ENCODE peak calls at places on chromosomes 11 and 22, in four cellular contexts. F is CD4-positive, alpha-beta T cell; C is heart left ventricle; J is caudate nucleus. M is an unnamed sample.

GRCh38 chr22:33922268-33922667 is 2.0 kb upstream of the LARGE1 start:
- DNase-seq in C (peak; percentile 29), F (no peak), J (no peak), M (peak; percentile 38)

GRCh38 chr11:78811622-78812021 is 237.0 kb upstream of the NARS2 start:
- DNase-seq in F (no peak), J (no peak), C (no peak), M (no peak)

GRCh38 chr11:57349491-57350274 is 11.5 kb downstream of the P2RX3 start:
- DNase-seq in F (peak; percentile 44), C (peak; percentile 79), J (no peak), M (peak; percentile 37)

GRCh38 chr11:129766858-129767604 is 48.6 kb upstream of the TMEM45B start:
- DNase-seq in C (no peak), J (no peak), F (no peak), M (no peak)

GRCh38 chr11:128029219-128029722 is 558.1 kb downstream of the ETS1 start:
- DNase-seq in C (no peak), F (no peak), J (no peak), M (no peak)

GRCh38 chr22:45946805-45947600 is 30.0 kb downstream of the WNT7B start:
- DNase-seq in F (no peak), J (peak; percentile 16), C (no peak), M (peak; percentile 53)

GRCh38 chr22:46794067-46794466 is 31.6 kb downstream of the TBC1D22A start:
- DNase-seq in C (no peak), J (no peak), F (no peak), M (no peak)

GRCh38 chr22:17077255-17077654 is 7.5 kb upstream of the IL17RA start:
- DNase-seq in F (no peak), C (no peak), J (no peak), M (no peak)

GRCh38 chr11:26623076-26623666 is 51.1 kb upstream of the MUC15 start:
- DNase-seq in J (no peak), C (no peak), F (no peak), M (no peak)

GRCh38 chr11:13745165-13745564 is 76.7 kb downstream of the FAR1 start:
- DNase-seq in F (no peak), C (no peak), J (no peak), M (no peak)

GRCh38 chr11:60918941-60919275 is 5.0 kb downstream of the TMEM109 start:
- DNase-seq in F (no peak), C (no peak), J (no peak), M (no peak)

GRCh38 chr11:123833095-123833494 is 26.9 kb upstream of the OR6M1 start:
- DNase-seq in J (no peak), F (no peak), C (no peak), M (no peak)

GRCh38 chr11:125408281-125408680 is 87.8 kb downstream of the FEZ1 start:
- DNase-seq in J (no peak), F (no peak), C (no peak), M (no peak)

GRCh38 chr22:50169774-50170341 is 673 bp upstream of the PANX2 start:
- DNase-seq in C (no peak), J (no peak), F (no peak), M (no peak)

GRCh38 chr22:35995772-35996171 is 32.9 kb downstream of the RBFOX2 start:
- DNase-seq in F (no peak), C (peak; percentile 85), J (no peak), M (no peak)

GRCh38 chr11:64245401-64245796 is 1.3 kb downstream of the PPP1R14B start:
- DNase-seq in F (no peak), C (peak; percentile 64), J (no peak), M (no peak)

GRCh38 chr11:72930011-72930410 is 115.8 kb downstream of the ATG16L2 start:
- DNase-seq in C (no peak), J (no peak), F (no peak), M (no peak)

GRCh38 chr11:44305643-44306468 is 4.1 kb downstream of the ALX4 start:
- DNase-seq in F (no peak), C (no peak), J (no peak), M (no peak)

DNA sequence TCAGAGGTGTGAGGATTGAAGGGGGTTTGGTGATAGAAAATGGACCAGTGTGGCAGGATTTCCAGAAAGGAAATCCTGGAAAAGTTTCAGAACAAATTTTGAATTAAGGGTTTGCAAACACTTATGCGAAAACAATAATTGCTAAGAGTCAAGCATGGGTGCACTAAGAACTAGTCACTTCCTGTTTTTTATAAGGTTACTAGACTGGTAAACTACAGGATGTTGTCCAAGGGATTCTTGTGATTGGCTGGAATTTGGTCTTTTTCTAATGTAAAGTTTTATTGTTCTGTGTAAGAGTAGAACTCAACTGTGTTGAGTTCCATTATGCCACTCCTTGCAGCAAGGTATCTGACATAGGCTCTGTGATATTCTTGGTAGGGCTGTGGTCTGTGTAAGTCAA is 54.1 kb downstream of the LIF start:
- DNase-seq in C (no peak), J (no peak), F (no peak), M (no peak)
- H3K27ac ChIP-seq in C (no peak overlapping the region), J (no peak overlapping the region), F (no peak overlapping the region), M (no peak overlapping the region)

DNA sequence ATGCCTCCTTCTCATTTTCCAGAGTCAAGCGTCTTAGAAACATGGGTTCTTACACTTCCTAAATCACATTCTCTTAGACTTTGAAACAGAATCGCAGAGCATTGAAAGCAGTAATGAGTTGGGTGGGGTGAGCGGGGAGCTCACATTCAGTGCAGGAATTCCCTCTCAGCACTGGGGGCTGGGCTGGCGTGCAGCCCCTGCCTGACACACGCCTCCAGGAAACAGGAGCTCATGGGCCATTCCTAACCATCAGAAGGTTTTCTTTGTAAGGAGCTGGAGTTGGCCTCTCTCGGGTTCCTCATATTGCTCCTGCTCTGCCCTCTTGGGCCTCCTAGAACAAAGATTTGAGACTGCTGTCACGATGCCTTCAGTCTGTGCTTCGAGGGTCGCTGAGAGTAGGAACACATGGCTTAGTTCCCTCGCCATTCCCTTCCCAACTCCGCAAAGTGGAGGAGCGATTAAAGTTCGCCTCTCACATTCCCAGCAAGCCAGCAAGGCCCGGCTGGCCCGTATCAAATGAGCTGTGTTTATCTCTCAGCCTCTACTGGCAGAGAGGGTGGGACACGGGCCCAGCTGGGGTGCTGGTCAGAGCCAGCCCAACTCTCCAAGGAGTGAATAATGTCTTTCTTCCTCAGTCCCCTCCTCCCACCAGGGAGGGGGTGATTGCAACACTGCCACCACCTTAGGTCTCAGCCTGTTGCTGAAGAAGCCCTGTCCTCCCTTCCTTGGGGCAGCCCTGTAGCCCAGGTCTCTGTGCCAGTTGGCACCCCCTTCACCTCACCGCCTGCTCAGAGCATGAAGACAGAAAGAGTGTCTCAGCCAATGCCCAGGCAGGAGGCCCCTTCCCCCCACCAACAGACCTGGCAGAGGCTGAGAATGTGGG is 10.4 kb downstream of the CHRDL2 start:
- DNase-seq in J (peak; percentile 50), F (no peak), C (peak; percentile 55), M (peak; percentile 67)
- H3K27ac ChIP-seq in J (peak overlapping the region; percentile 88), F (no peak overlapping the region), C (peak overlapping the region; percentile 60), M (peak overlapping the region; percentile 89)

DNA sequence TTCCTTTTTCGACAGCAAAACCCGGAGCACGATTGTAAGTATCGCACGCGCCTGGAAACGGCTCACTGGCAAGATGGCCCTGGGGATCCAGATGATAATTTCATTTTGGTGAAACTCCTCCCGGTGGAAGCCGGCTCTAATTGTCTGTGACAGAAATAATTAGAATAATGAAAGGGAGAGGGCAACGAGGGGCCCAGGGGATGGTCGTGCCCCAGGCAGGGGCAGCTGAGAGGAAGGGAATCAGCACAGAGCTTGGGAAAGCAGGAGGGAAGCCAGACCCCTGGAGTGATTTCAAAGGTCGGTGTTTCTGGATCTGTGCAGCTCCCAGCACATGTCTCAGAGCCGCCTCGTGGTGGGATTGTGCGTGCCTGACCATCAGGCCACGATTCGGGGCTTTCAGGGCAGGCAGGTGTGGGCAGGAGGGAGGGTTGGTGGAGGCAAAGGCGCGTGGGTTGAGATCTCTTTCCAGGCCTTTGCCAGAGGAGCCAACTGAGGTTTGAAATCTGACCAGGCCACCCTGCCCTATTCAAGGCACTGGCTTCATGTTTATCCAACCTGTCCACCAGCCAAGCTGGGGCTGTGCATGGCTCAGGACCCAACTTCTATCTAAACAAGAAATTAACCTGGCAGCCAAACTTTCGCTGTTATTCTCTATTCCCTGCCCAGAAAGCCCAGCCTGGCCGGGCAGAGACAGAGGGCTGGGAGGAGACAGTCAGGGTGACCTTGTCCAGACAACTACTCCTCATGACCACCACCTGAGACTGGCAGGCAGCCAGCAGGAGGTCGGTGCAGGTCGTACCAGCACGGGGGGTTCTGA is 27.8 kb downstream of the ANO1 start:
- DNase-seq in C (no peak), F (no peak), J (no peak), M (no peak)
- H3K27ac ChIP-seq in C (no peak overlapping the region), F (no peak overlapping the region), J (no peak overlapping the region), M (no peak overlapping the region)

GRCh38 chr11:101817536-101817935 is 97.3 kb upstream of the CEP126 start:
- DNase-seq in C (no peak), F (no peak), J (no peak), M (no peak)
- H3K27ac ChIP-seq in C (no peak overlapping the region), F (no peak overlapping the region), J (no peak overlapping the region), M (no peak overlapping the region)

GRCh38 chr11:111386611-111387150 is 7.6 kb upstream of the POU2AF1 start:
- DNase-seq in F (no peak), C (no peak), J (no peak), M (no peak)

GRCh38 chr11:111387318-111387863 is 8.3 kb upstream of the POU2AF1 start:
- DNase-seq in F (no peak), C (no peak), J (no peak), M (no peak)

GRCh38 chr11:111388842-111389241 is 9.8 kb upstream of the POU2AF1 start:
- DNase-seq in C (no peak), F (no peak), J (no peak), M (no peak)

GRCh38 chr11:111391328-111392124 is 12.5 kb upstream of the POU2AF1 start:
- DNase-seq in J (no peak), C (no peak), F (no peak), M (no peak)

DNA sequence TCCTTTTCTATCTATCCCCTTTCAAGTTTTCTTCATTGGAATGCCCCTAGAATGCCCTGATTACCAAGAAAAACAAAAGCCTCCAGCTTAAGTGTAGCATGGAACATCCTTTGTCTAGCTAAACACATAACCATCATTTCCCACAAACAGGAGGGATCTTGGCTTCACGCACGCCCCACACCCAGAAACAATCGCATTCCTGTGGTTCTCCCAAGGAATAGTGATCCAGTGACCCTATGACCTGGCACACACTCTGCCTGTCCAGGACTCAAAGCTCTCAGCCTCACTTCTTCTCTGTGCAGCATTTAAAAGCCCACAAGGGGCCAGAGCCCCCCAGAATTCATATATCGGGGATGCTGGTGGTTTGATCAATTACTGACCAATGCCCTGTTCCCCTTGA is 9.4 kb upstream of the POU2AF1 start:
- DNase-seq in F (no peak), C (no peak), J (no peak), M (no peak)
- H3K27ac ChIP-seq in F (no peak overlapping the region), C (no peak overlapping the region), J (no peak overlapping the region), M (no peak overlapping the region)

DNA sequence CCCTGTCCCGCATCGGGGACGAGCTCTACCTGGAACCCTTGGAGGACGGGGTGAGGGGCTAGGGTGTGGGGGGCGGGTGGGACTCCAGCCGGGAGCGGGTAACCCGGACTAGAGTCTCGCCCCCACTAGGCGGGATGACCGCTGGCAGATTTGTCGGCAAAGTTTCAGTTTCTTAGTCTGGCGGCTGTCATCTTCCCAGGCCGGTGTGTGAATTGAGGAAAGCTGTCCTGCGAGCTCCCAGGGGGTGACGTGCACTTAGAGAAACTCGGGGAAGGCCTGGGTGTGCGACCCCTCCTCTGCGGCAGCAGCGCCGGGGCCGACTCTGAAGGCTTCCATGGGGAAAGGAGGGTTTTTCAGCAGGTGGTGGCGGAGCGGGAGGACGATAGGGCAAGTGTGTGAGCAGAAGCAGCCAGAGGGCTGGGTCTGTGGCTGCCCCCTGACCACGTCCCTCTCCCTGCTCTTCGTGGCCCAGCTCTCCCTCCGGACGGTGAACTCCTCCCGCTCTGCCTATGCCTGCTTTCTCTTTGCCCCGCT is 463 bp downstream of the RAD9A start:
- DNase-seq in C (no peak), F (no peak), J (no peak), M (no peak)
- H3K27ac ChIP-seq in C (peak overlapping the region; percentile 84), F (peak overlapping the region; percentile 77), J (no peak overlapping the region), M (peak overlapping the region; percentile 68)